ENCODE peak calls at places on chromosomes 2 and 18, in six cellular contexts. B is posterior cingulate gyrus, P is posterior vena cava, Z is GM04503, T is RWPE1, L is LNCaP clone FGC. Y is an unnamed sample.

GRCh38 chr2:160417745-160418397 is 75.7 kb downstream of the RBMS1 start:
- DNase-seq in L (no peak), P (no peak), T (no peak), B (no peak), Z (peak), Y (no peak)

GRCh38 chr2:94982661-94983060 is 42.8 kb upstream of the MAL start:
- DNase-seq in B (peak), T (peak), Z (no peak), L (no peak), P (no peak), Y (no peak)

GRCh38 chr2:27083410-27084296 is 2.9 kb upstream of the KHK start:
- DNase-seq in P (peak), T (peak), B (no peak), L (no peak), Z (no peak), Y (no peak)

GRCh38 chr18:24924066-24924716 is 427.8 kb downstream of the ZNF521 start:
- DNase-seq in T (no peak), B (no peak), Z (no peak), P (no peak), L (no peak), Y (no peak)

GRCh38 chr18:7272268-7273049 is 41.6 kb downstream of the LRRC30 start:
- DNase-seq in L (peak), Z (peak), B (peak), T (peak), P (peak), Y (no peak)

GRCh38 chr2:46364797-46365457 is 67.7 kb downstream of the EPAS1 start:
- DNase-seq in Z (no peak), T (peak), B (no peak), P (no peak), L (no peak), Y (no peak)

GRCh38 chr2:187996630-187997029 is 295.0 kb upstream of the GULP1 start:
- DNase-seq in L (no peak), P (no peak), Z (no peak), T (no peak), B (no peak), Y (no peak)

GRCh38 chr18:37122877-37123276 is 293.9 kb downstream of the KIAA1328 start:
- DNase-seq in L (peak), Z (no peak), P (no peak), B (no peak), T (no peak), Y (no peak)

GRCh38 chr2:217667545-217667944 is 335.2 kb downstream of the TNS1 start:
- DNase-seq in Z (no peak), B (no peak), T (no peak), P (no peak), L (no peak), Y (no peak)

GRCh38 chr2:241815477-241816430 is 6.8 kb downstream of the NEU4 start:
- DNase-seq in B (peak), P (peak), L (no peak), T (no peak), Z (no peak), Y (no peak)